ENCODE peak calls at places on chromosomes 2 and 18, in six cellular contexts. M, Z, U, C, I and O are unnamed samples.

GRCh38 chr2:41926614-41927580 is 120.9 kb upstream of the PKDCC start:
- ATAC-seq in U (no peak), C (peak; percentile 31), Z (peak; percentile 11), M (no peak), I (no peak), O (no peak)

GRCh38 chr2:177242136-177242987 is 22.2 kb downstream of the NFE2L2 start:
- ATAC-seq in U (peak; percentile 78), Z (peak; percentile 84), I (no peak), C (peak; percentile 83), M (no peak), O (peak; percentile 76)

GRCh38 chr2:229380101-229380625 is 109.1 kb upstream of the PID1 start:
- ATAC-seq in U (no peak), Z (no peak), M (no peak), C (no peak), I (no peak), O (peak; percentile 28)

GRCh38 chr2:58484201-58484600 is 243.1 kb upstream of the FANCL start:
- ATAC-seq in M (no peak), I (no peak), U (no peak), C (no peak), Z (no peak), O (no peak)

GRCh38 chr2:241324775-241325174 is 9.1 kb downstream of the SEPTIN2 start:
- ATAC-seq in U (no peak), C (no peak), I (peak; percentile 57), M (no peak), Z (no peak), O (no peak)

GRCh38 chr18:44729631-44730101 is 49.0 kb downstream of the SETBP1 start:
- ATAC-seq in M (no peak), Z (peak; percentile 25), I (peak; percentile 83), C (peak; percentile 9), U (no peak), O (no peak)

GRCh38 chr18:80022613-80023012 is 11.6 kb upstream of the RBFA start:
- ATAC-seq in I (no peak), C (no peak), M (no peak), U (no peak), Z (peak; percentile 61), O (no peak)

GRCh38 chr2:65292461-65293127 is 65.0 kb downstream of the ACTR2 start:
- ATAC-seq in I (no peak), U (no peak), M (peak; percentile 41), C (peak; percentile 67), Z (no peak), O (peak; percentile 32)

GRCh38 chr2:27855476-27855875 is 34.7 kb downstream of the RBKS start:
- ATAC-seq in M (no peak), U (no peak), I (no peak), Z (peak; percentile 90), C (no peak), O (peak; percentile 82)

GRCh38 chr2:51812138-51812866 is 780.4 kb upstream of the NRXN1 start:
- ATAC-seq in I (no peak), U (no peak), M (no peak), C (no peak), Z (no peak), O (no peak)

GRCh38 chr2:149200109-149200520 is 130.3 kb upstream of the LYPD6 start:
- ATAC-seq in C (no peak), U (peak; percentile 69), M (no peak), I (no peak), Z (no peak), O (peak; percentile 70)

GRCh38 chr2:69514406-69514805 is 77.2 kb upstream of the NFU1 start:
- ATAC-seq in Z (peak; percentile 33), U (no peak), M (peak; percentile 36), C (peak; percentile 50), I (no peak), O (no peak)

GRCh38 chr2:166170356-166170755 is 42.5 kb upstream of the SCN1A start:
- ATAC-seq in M (no peak), I (no peak), C (no peak), Z (no peak), U (no peak), O (no peak)

GRCh38 chr2:158529379-158530110 is 72.8 kb downstream of the PKP4 start:
- ATAC-seq in I (no peak), M (no peak), U (no peak), Z (peak; percentile 59), C (no peak), O (no peak)

GRCh38 chr2:145170787-145171186 is 650.9 kb upstream of the ZEB2 start:
- ATAC-seq in C (no peak), I (no peak), M (no peak), Z (peak; percentile 33), U (no peak), O (no peak)

GRCh38 chr18:34773961-34774754 is 64.1 kb downstream of the DTNA start:
- ATAC-seq in M (no peak), I (peak; percentile 39), C (peak; percentile 30), Z (peak; percentile 49), U (peak; percentile 53), O (no peak)

GRCh38 chr2:33848486-33848885 is 249.4 kb upstream of the FAM98A start:
- ATAC-seq in M (no peak), C (no peak), I (no peak), U (no peak), Z (no peak), O (no peak)

GRCh38 chr2:55437515-55438390 is 18.1 kb upstream of the CCDC88A start:
- ATAC-seq in U (no peak), C (no peak), M (no peak), I (no peak), Z (no peak), O (no peak)

GRCh38 chr2:72993585-72994280 is 76.4 kb downstream of the EMX1 start:
- ATAC-seq in I (no peak), U (no peak), C (no peak), M (no peak), Z (no peak), O (no peak)

GRCh38 chr18:76449110-76449453 is 46.0 kb downstream of the ZNF516 start:
- ATAC-seq in C (no peak), I (no peak), Z (no peak), M (no peak), U (no peak), O (no peak)

GRCh38 chr2:202064206-202064880 is 8.7 kb upstream of the KIAA2012 start:
- ATAC-seq in C (peak; percentile 78), I (no peak), M (peak; percentile 93), U (no peak), Z (peak; percentile 87), O (peak; percentile 28)

GRCh38 chr2:174750923-174751441 is 13.3 kb downstream of the CHRNA1 start:
- ATAC-seq in C (no peak), M (peak; percentile 17), I (peak; percentile 76), Z (no peak), U (no peak), O (no peak)

GRCh38 chr2:145012806-145013205 is 492.9 kb upstream of the ZEB2 start:
- ATAC-seq in Z (no peak), U (no peak), C (no peak), M (peak; percentile 74), I (no peak), O (no peak)

GRCh38 chr2:60513191-60513590 is 40.3 kb downstream of the BCL11A start:
- ATAC-seq in Z (no peak), M (no peak), I (no peak), C (no peak), U (no peak), O (no peak)